ENCODE peak calls at places on chromosomes 12 and 14, in four cellular contexts. One of them, this sample, is unnamed.
A peak's percentile ranks its signal among the peaks of the same experiment; 100 is the strongest.

GRCh38 chr12:16300706-16301105 is 23.2 kb upstream of the SLC15A5 start:
- DNase-seq in mammary epithelial cell: no peak
- DNase-seq in ovary: no peak
- DNase-seq in endothelial cell of umbilical vein: no peak
- DNase-seq in this sample: no peak

GRCh38 chr12:109580684-109581333 is 7.2 kb downstream of the MVK start:
- DNase-seq in mammary epithelial cell: no peak
- DNase-seq in ovary: no peak
- DNase-seq in endothelial cell of umbilical vein: no peak
- DNase-seq in this sample: no peak

GRCh38 chr12:79834712-79835376 is 100.1 kb downstream of the PPP1R12A start:
- DNase-seq in mammary epithelial cell: no peak
- DNase-seq in ovary: no peak
- DNase-seq in endothelial cell of umbilical vein: no peak
- DNase-seq in this sample: no peak

GRCh38 chr14:68147331-68147730 is 327.8 kb downstream of the RAD51B start:
- DNase-seq in mammary epithelial cell: peak; percentile 41
- DNase-seq in ovary: no peak
- DNase-seq in endothelial cell of umbilical vein: no peak
- DNase-seq in this sample: no peak

GRCh38 chr12:2284321-2284813 is 231.6 kb downstream of the CACNA1C start:
- DNase-seq in mammary epithelial cell: no peak
- DNase-seq in ovary: no peak
- DNase-seq in endothelial cell of umbilical vein: no peak
- DNase-seq in this sample: no peak

GRCh38 chr12:130827432-130827831 is 11.6 kb downstream of the STX2 start:
- DNase-seq in mammary epithelial cell: no peak
- DNase-seq in ovary: peak; percentile 53
- DNase-seq in endothelial cell of umbilical vein: no peak
- DNase-seq in this sample: no peak

GRCh38 chr12:89373772-89374572 is 21.7 kb upstream of the DUSP6 start:
- DNase-seq in mammary epithelial cell: peak; percentile 81
- DNase-seq in ovary: no peak
- DNase-seq in endothelial cell of umbilical vein: peak; percentile 90
- DNase-seq in this sample: no peak

GRCh38 chr12:28390716-28391452 is 200.6 kb downstream of the CCDC91 start:
- DNase-seq in mammary epithelial cell: no peak
- DNase-seq in ovary: no peak
- DNase-seq in endothelial cell of umbilical vein: no peak
- DNase-seq in this sample: no peak

GRCh38 chr14:105091335-105092123 is 26.3 kb upstream of the GPR132 start:
- DNase-seq in mammary epithelial cell: peak; percentile 94
- DNase-seq in ovary: peak; percentile 65
- DNase-seq in endothelial cell of umbilical vein: no peak
- DNase-seq in this sample: peak; percentile 67

GRCh38 chr12:98745578-98746391 is 100.7 kb downstream of the APAF1 start:
- DNase-seq in mammary epithelial cell: no peak
- DNase-seq in ovary: peak; percentile 68
- DNase-seq in endothelial cell of umbilical vein: peak; percentile 39
- DNase-seq in this sample: no peak

GRCh38 chr12:9134981-9135628 is 19.4 kb upstream of the A2M start:
- DNase-seq in mammary epithelial cell: peak; percentile 12
- DNase-seq in ovary: no peak
- DNase-seq in endothelial cell of umbilical vein: peak; percentile 11
- DNase-seq in this sample: no peak

GRCh38 chr12:7501031-7501585 is 2.5 kb downstream of the CD163 start:
- DNase-seq in mammary epithelial cell: peak; percentile 60
- DNase-seq in ovary: no peak
- DNase-seq in endothelial cell of umbilical vein: no peak
- DNase-seq in this sample: no peak

GRCh38 chr12:110638792-110639191 is 24.9 kb downstream of the TCTN1 start:
- DNase-seq in mammary epithelial cell: no peak
- DNase-seq in ovary: no peak
- DNase-seq in endothelial cell of umbilical vein: no peak
- DNase-seq in this sample: no peak

GRCh38 chr12:20264608-20265114 is 103.7 kb upstream of the PDE3A start:
- DNase-seq in mammary epithelial cell: no peak
- DNase-seq in ovary: no peak
- DNase-seq in endothelial cell of umbilical vein: no peak
- DNase-seq in this sample: no peak

GRCh38 chr12:112190626-112191025 is 65.3 kb downstream of the TRAFD1 start:
- DNase-seq in mammary epithelial cell: peak; percentile 66
- DNase-seq in ovary: no peak
- DNase-seq in endothelial cell of umbilical vein: no peak
- DNase-seq in this sample: peak; percentile 20

GRCh38 chr12:111467092-111467861 is 61.6 kb downstream of the SH2B3 start:
- DNase-seq in mammary epithelial cell: no peak
- DNase-seq in ovary: no peak
- DNase-seq in endothelial cell of umbilical vein: peak; percentile 71
- DNase-seq in this sample: no peak

GRCh38 chr12:27965966-27966365 is 6.6 kb downstream of the PTHLH start:
- DNase-seq in mammary epithelial cell: no peak
- DNase-seq in ovary: no peak
- DNase-seq in endothelial cell of umbilical vein: peak; percentile 50
- DNase-seq in this sample: no peak

GRCh38 chr12:94614288-94614721 is 36.1 kb downstream of the TMCC3 start:
- DNase-seq in mammary epithelial cell: peak; percentile 60
- DNase-seq in ovary: no peak
- DNase-seq in endothelial cell of umbilical vein: no peak
- DNase-seq in this sample: no peak

GRCh38 chr12:96483116-96483515 is 6.3 kb upstream of the CFAP54 start:
- DNase-seq in mammary epithelial cell: no peak
- DNase-seq in ovary: no peak
- DNase-seq in endothelial cell of umbilical vein: no peak
- DNase-seq in this sample: no peak

GRCh38 chr12:93662961-93663728 is 14.0 kb upstream of the CRADD start:
- DNase-seq in mammary epithelial cell: no peak
- DNase-seq in ovary: no peak
- DNase-seq in endothelial cell of umbilical vein: no peak
- DNase-seq in this sample: no peak

GRCh38 chr12:95118138-95118787 is 44.8 kb upstream of the NR2C1 start:
- DNase-seq in mammary epithelial cell: peak; percentile 93
- DNase-seq in ovary: no peak
- DNase-seq in endothelial cell of umbilical vein: peak; percentile 95
- DNase-seq in this sample: peak; percentile 73

GRCh38 chr12:80040075-80040738 is 59.1 kb upstream of the OTOGL start:
- DNase-seq in mammary epithelial cell: no peak
- DNase-seq in ovary: no peak
- DNase-seq in endothelial cell of umbilical vein: no peak
- DNase-seq in this sample: no peak

GRCh38 chr14:106185837-106186233 is 659.5 kb downstream of the TMEM121 start:
- DNase-seq in mammary epithelial cell: no peak
- DNase-seq in ovary: no peak
- DNase-seq in endothelial cell of umbilical vein: no peak
- DNase-seq in this sample: no peak

GRCh38 chr14:36947362-36947761 is 225.0 kb downstream of the SLC25A21 start:
- DNase-seq in mammary epithelial cell: no peak
- DNase-seq in ovary: no peak
- DNase-seq in endothelial cell of umbilical vein: no peak
- DNase-seq in this sample: no peak

GRCh38 chr14:32028599-32028998 is 48.5 kb upstream of the ARHGAP5 start:
- DNase-seq in mammary epithelial cell: peak; percentile 92
- DNase-seq in ovary: no peak
- DNase-seq in endothelial cell of umbilical vein: no peak
- DNase-seq in this sample: peak; percentile 50

GRCh38 chr12:7075931-7076330 is 15.4 kb downstream of the C1S start:
- DNase-seq in mammary epithelial cell: no peak
- DNase-seq in ovary: no peak
- DNase-seq in endothelial cell of umbilical vein: no peak
- DNase-seq in this sample: no peak

GRCh38 chr14:75510547-75510946 is 11.7 kb upstream of the BATF start:
- DNase-seq in mammary epithelial cell: no peak
- DNase-seq in ovary: no peak
- DNase-seq in endothelial cell of umbilical vein: no peak
- DNase-seq in this sample: no peak

GRCh38 chr14:84087986-84088531 is 1441.9 kb upstream of the FLRT2 start:
- DNase-seq in mammary epithelial cell: no peak
- DNase-seq in ovary: peak; percentile 60
- DNase-seq in endothelial cell of umbilical vein: peak; percentile 52
- DNase-seq in this sample: no peak

GRCh38 chr12:47920913-47921312 is 16.1 kb upstream of the VDR start:
- DNase-seq in mammary epithelial cell: no peak
- DNase-seq in ovary: no peak
- DNase-seq in endothelial cell of umbilical vein: no peak
- DNase-seq in this sample: no peak

GRCh38 chr14:100278702-100279101 is 27.5 kb downstream of the SLC25A29 start:
- DNase-seq in mammary epithelial cell: peak; percentile 69
- DNase-seq in ovary: no peak
- DNase-seq in endothelial cell of umbilical vein: peak; percentile 40
- DNase-seq in this sample: no peak

GRCh38 chr12:131990066-131990979 is 40.6 kb downstream of the EP400 start:
- DNase-seq in mammary epithelial cell: no peak
- DNase-seq in ovary: no peak
- DNase-seq in endothelial cell of umbilical vein: no peak
- DNase-seq in this sample: no peak

GRCh38 chr12:109589691-109590245 is 16.2 kb downstream of the MVK start:
- DNase-seq in mammary epithelial cell: no peak
- DNase-seq in ovary: no peak
- DNase-seq in endothelial cell of umbilical vein: no peak
- DNase-seq in this sample: no peak

GRCh38 chr14:22973217-22974032 is 8.9 kb downstream of the AJUBA start:
- DNase-seq in mammary epithelial cell: peak; percentile 57
- DNase-seq in ovary: no peak
- DNase-seq in endothelial cell of umbilical vein: peak; percentile 72
- DNase-seq in this sample: no peak

GRCh38 chr12:109458771-109459208 is 18.3 kb downstream of the KCTD10 start:
- DNase-seq in mammary epithelial cell: no peak
- DNase-seq in ovary: no peak
- DNase-seq in endothelial cell of umbilical vein: peak; percentile 78
- DNase-seq in this sample: no peak

GRCh38 chr12:89873745-89874144 is 165.1 kb upstream of the ATP2B1 start:
- DNase-seq in mammary epithelial cell: no peak
- DNase-seq in ovary: no peak
- DNase-seq in endothelial cell of umbilical vein: peak; percentile 63
- DNase-seq in this sample: no peak

GRCh38 chr12:117967043-117967442 is 1.7 kb downstream of the KSR2 start:
- DNase-seq in mammary epithelial cell: no peak
- DNase-seq in ovary: no peak
- DNase-seq in endothelial cell of umbilical vein: no peak
- DNase-seq in this sample: no peak

GRCh38 chr12:6215932-6216494 is 15.8 kb downstream of the CD9 start:
- DNase-seq in mammary epithelial cell: peak; percentile 100
- DNase-seq in ovary: peak; percentile 51
- DNase-seq in endothelial cell of umbilical vein: peak; percentile 92
- DNase-seq in this sample: peak; percentile 100

GRCh38 chr14:64092338-64092737 is 201.8 kb downstream of the ESR2 start:
- DNase-seq in mammary epithelial cell: no peak
- DNase-seq in ovary: no peak
- DNase-seq in endothelial cell of umbilical vein: no peak
- DNase-seq in this sample: no peak
- H3K27ac ChIP-seq in mammary epithelial cell: no peak overlapping the region
- H3K27ac ChIP-seq in ovary: no peak overlapping the region
- H3K27ac ChIP-seq in endothelial cell of umbilical vein: no peak overlapping the region
- H3K27ac ChIP-seq in this sample: no peak overlapping the region

GRCh38 chr14:91380610-91381371 is 36.8 kb downstream of the CCDC88C start:
- DNase-seq in mammary epithelial cell: no peak
- DNase-seq in ovary: peak; percentile 42
- DNase-seq in endothelial cell of umbilical vein: peak; percentile 19
- DNase-seq in this sample: no peak
- H3K27ac ChIP-seq in mammary epithelial cell: no peak overlapping the region
- H3K27ac ChIP-seq in ovary: no peak overlapping the region
- H3K27ac ChIP-seq in endothelial cell of umbilical vein: no peak overlapping the region
- H3K27ac ChIP-seq in this sample: no peak overlapping the region

GRCh38 chr12:106249411-106250135 is 1.8 kb upstream of the CKAP4 start:
- DNase-seq in mammary epithelial cell: no peak
- DNase-seq in ovary: no peak
- DNase-seq in endothelial cell of umbilical vein: no peak
- DNase-seq in this sample: no peak
- H3K27ac ChIP-seq in mammary epithelial cell: no peak overlapping the region
- H3K27ac ChIP-seq in ovary: peak overlapping the region; percentile 100
- H3K27ac ChIP-seq in endothelial cell of umbilical vein: no peak overlapping the region
- H3K27ac ChIP-seq in this sample: peak overlapping the region; percentile 95

GRCh38 chr12:128326419-128326818 is 59.4 kb downstream of the TMEM132C start:
- DNase-seq in mammary epithelial cell: no peak
- DNase-seq in ovary: no peak
- DNase-seq in endothelial cell of umbilical vein: no peak
- DNase-seq in this sample: no peak
- H3K27ac ChIP-seq in mammary epithelial cell: no peak overlapping the region
- H3K27ac ChIP-seq in ovary: no peak overlapping the region
- H3K27ac ChIP-seq in endothelial cell of umbilical vein: no peak overlapping the region
- H3K27ac ChIP-seq in this sample: no peak overlapping the region

GRCh38 chr14:90757452-90757851 is 58.8 kb downstream of the TTC7B start:
- DNase-seq in mammary epithelial cell: no peak
- DNase-seq in ovary: no peak
- DNase-seq in endothelial cell of umbilical vein: no peak
- DNase-seq in this sample: no peak
- H3K27ac ChIP-seq in mammary epithelial cell: no peak overlapping the region
- H3K27ac ChIP-seq in ovary: peak overlapping the region; percentile 32
- H3K27ac ChIP-seq in endothelial cell of umbilical vein: no peak overlapping the region
- H3K27ac ChIP-seq in this sample: no peak overlapping the region

DNA sequence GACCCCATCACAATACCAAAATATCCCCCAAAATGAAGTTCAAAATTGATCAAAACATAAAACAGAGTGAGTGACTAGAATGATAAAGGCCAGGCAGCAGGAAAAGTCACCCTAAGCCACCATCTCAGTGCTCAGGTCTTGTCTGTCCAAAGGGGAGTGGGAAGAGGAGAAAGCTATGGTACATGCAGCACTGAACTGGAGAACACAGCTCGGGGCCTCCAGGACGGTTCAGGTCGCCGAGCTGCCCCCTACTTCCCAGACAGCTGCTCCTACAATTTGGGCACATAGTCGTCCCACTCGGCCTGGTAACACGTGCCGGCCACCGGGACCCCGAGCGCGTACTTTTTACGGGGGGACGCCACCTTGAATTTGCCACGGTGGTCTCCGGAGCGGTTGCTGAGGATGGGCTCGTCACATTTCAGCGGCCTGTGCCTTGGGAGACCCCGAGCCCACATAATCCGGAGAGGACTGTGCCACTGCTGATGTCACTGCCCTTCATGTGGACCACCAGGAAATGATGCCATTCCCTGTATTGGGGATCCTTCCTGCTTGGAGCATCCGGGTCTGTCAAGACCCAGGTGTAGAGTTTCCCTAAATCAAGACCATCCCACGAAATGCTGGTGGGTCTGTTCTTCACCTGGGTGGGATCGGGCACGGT is 31.6 kb downstream of the AK7 start:
- DNase-seq in mammary epithelial cell: no peak
- DNase-seq in ovary: no peak
- DNase-seq in endothelial cell of umbilical vein: no peak
- DNase-seq in this sample: no peak
- H3K27ac ChIP-seq in mammary epithelial cell: no peak overlapping the region
- H3K27ac ChIP-seq in ovary: no peak overlapping the region
- H3K27ac ChIP-seq in endothelial cell of umbilical vein: no peak overlapping the region
- H3K27ac ChIP-seq in this sample: no peak overlapping the region

DNA sequence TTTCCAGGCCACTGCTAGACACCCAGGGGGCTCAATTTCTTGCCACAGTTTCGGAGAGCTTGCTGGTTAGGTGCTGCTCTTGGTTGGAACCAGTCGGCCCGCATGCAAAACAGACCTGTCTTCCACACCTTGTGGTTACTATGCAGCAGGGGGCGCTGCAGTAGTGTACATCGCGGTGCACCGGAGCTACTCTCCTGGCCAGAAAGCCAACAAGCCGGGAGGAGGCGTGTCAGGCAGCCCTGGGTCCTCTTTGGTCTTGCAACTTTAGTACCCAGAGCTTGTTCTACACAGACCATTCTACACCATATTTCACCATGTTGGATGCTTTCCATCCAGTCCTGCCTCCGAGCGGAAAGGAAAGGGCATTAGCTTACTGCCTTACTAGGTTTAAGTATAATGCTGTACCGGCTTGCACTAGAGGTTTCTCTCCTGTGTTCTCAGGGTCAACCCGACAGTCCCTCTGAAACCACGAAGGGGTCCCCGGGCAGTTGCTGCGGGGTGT is 934 bp upstream of the TMTC2 start:
- DNase-seq in mammary epithelial cell: peak; percentile 87
- DNase-seq in ovary: peak; percentile 95
- DNase-seq in endothelial cell of umbilical vein: peak; percentile 93
- DNase-seq in this sample: peak; percentile 88
- H3K27ac ChIP-seq in mammary epithelial cell: peak overlapping the region; percentile 81
- H3K27ac ChIP-seq in ovary: peak overlapping the region; percentile 93
- H3K27ac ChIP-seq in endothelial cell of umbilical vein: peak overlapping the region; percentile 6
- H3K27ac ChIP-seq in this sample: peak overlapping the region; percentile 91

This sample was measured in epithelial cell of prostate.